ENCODE peak calls at places on chromosomes 16 and 17, in eight cellular contexts. H is Peyer's patch, Y is osteoblast, B is A549, M is adrenal gland, W is heart left ventricle, F is tibial nerve, J is breast epithelium. P is an unnamed sample.

GRCh38 chr17:74199306-74200092 is 4.0 kb upstream of the RPL38 start:
- DNase-seq in F (peak), M (peak), J (no peak), W (peak), H (peak), Y (peak), B (peak), P (no peak)

GRCh38 chr17:81414751-81415516 is 19.7 kb downstream of the BAHCC1 start:
- DNase-seq in F (no peak), H (no peak), M (no peak), J (no peak), Y (no peak), W (no peak), B (no peak), P (no peak)

GRCh38 chr16:57591086-57591869 is 37.2 kb upstream of the ADGRG1 start:
- DNase-seq in H (peak), B (peak), J (peak), M (peak), W (peak), Y (peak), F (peak), P (peak)

GRCh38 chr17:7881655-7882054 is 6.9 kb upstream of the CHD3 start:
- DNase-seq in H (peak), M (peak), Y (no peak), B (no peak), W (peak), J (no peak), F (no peak), P (no peak)

GRCh38 chr17:404703-405102 is 52.1 kb upstream of the RPH3AL start:
- DNase-seq in B (no peak), Y (peak), M (no peak), W (no peak), F (no peak), H (no peak), J (no peak), P (no peak)

GRCh38 chr16:30092373-30093010 is 768 bp upstream of the TBX6 start:
- DNase-seq in W (peak), F (peak), H (peak), Y (peak), B (peak), M (peak), J (no peak), P (peak)

GRCh38 chr16:84633622-84634021 is 14.7 kb upstream of the KLHL36 start:
- DNase-seq in M (peak), Y (no peak), F (peak), J (no peak), B (no peak), H (peak), W (peak), P (peak)

GRCh38 chr17:8700546-8700945 is 44.1 kb downstream of the CCDC42 start:
- DNase-seq in Y (peak), W (no peak), F (no peak), M (no peak), J (no peak), B (no peak), H (no peak), P (no peak)

GRCh38 chr17:28937044-28937729 is 14.1 kb downstream of the PHF12 start:
- DNase-seq in J (no peak), F (peak), B (no peak), M (no peak), W (no peak), Y (no peak), H (no peak), P (no peak)

GRCh38 chr17:71287246-71287828 is 833.5 kb upstream of the SOX9 start:
- DNase-seq in M (no peak), W (no peak), H (no peak), Y (peak), F (no peak), J (no peak), B (no peak), P (no peak)

GRCh38 chr16:4370570-4371480 is 823 bp upstream of the VASN start:
- DNase-seq in J (no peak), Y (peak), B (no peak), F (peak), W (peak), H (peak), M (peak), P (peak)

GRCh38 chr16:85479972-85480726 is 133.0 kb upstream of the GSE1 start:
- DNase-seq in J (no peak), B (peak), Y (no peak), M (peak), H (peak), F (no peak), W (no peak), P (no peak)

GRCh38 chr16:2769100-2769529 is 8.0 kb downstream of the ELOB start:
- DNase-seq in F (no peak), H (no peak), W (no peak), M (no peak), J (no peak), B (no peak), Y (peak), P (peak)

GRCh38 chr17:63998050-63998720 is at the start of gene PRR29:
- DNase-seq in J (peak), M (peak), Y (peak), W (peak), F (no peak), B (peak), H (peak), P (peak)

GRCh38 chr16:12739738-12740137 is 63.9 kb downstream of the CPPED1 start:
- DNase-seq in M (no peak), W (no peak), B (no peak), Y (no peak), F (no peak), H (no peak), J (no peak), P (no peak)

GRCh38 chr16:56814537-56815432 is 50.2 kb upstream of the SLC12A3 start:
- DNase-seq in J (no peak), H (no peak), Y (no peak), F (no peak), W (no peak), M (no peak), B (peak), P (no peak)

GRCh38 chr16:25372716-25373115 is 115.1 kb upstream of the ZKSCAN2 start:
- DNase-seq in W (no peak), Y (no peak), M (no peak), J (no peak), H (no peak), F (no peak), B (no peak), P (no peak)

GRCh38 chr17:33511670-33512069 is 218.6 kb upstream of the ASIC2 start:
- DNase-seq in F (no peak), H (no peak), M (no peak), Y (no peak), B (no peak), W (no peak), J (no peak), P (no peak)

GRCh38 chr17:32672701-32673100 is 185.9 kb downstream of the CDK5R1 start:
- DNase-seq in H (no peak), M (no peak), J (no peak), F (no peak), B (no peak), W (no peak), Y (no peak), P (no peak)

GRCh38 chr17:74892974-74893911 is at the start of gene FADS6:
- DNase-seq in H (peak), J (no peak), B (no peak), M (no peak), Y (peak), W (no peak), F (no peak), P (no peak)

GRCh38 chr17:27475070-27475673 is 18.9 kb downstream of the KSR1 start:
- DNase-seq in B (no peak), M (no peak), W (no peak), Y (no peak), J (no peak), H (no peak), F (no peak), P (no peak)

GRCh38 chr17:3710951-3711383 is 12.7 kb upstream of the HASPIN start:
- DNase-seq in B (no peak), Y (peak), F (no peak), J (no peak), H (peak), M (no peak), W (no peak), P (no peak)

GRCh38 chr17:61397086-61397842 is 2.4 kb upstream of the TBX2 start:
- DNase-seq in F (no peak), J (no peak), Y (peak), H (no peak), B (no peak), W (no peak), M (no peak), P (no peak)

GRCh38 chr16:799948-800833 is at the start of gene GNG13:
- DNase-seq in Y (no peak), F (no peak), B (no peak), M (no peak), J (no peak), H (no peak), W (no peak), P (no peak)

GRCh38 chr16:75320435-75320834 is 69.0 kb upstream of the BCAR1 start:
- DNase-seq in B (no peak), W (no peak), F (no peak), H (no peak), J (no peak), M (peak), Y (no peak), P (no peak)

GRCh38 chr16:67967956-67968439 is 439 bp downstream of the SLC12A4 start:
- DNase-seq in J (no peak), Y (peak), B (peak), H (no peak), M (peak), F (no peak), W (peak), P (peak)

GRCh38 chr16:84603115-84603816 is 14.6 kb downstream of the COTL1 start:
- DNase-seq in B (peak), F (peak), J (no peak), Y (peak), W (peak), M (peak), H (peak), P (peak)

GRCh38 chr17:35747540-35748017 is 5.5 kb downstream of the GAS2L2 start:
- DNase-seq in W (peak), F (peak), M (peak), J (peak), B (peak), Y (peak), H (peak), P (peak)

GRCh38 chr16:71482569-71482968 is 6.6 kb downstream of the ZNF19 start:
- DNase-seq in W (no peak), M (no peak), B (no peak), H (no peak), F (no peak), Y (no peak), J (no peak), P (no peak)

GRCh38 chr16:82633964-82634600 is 7.3 kb downstream of the CDH13 start:
- DNase-seq in B (no peak), Y (peak), W (peak), F (no peak), M (no peak), J (no peak), H (no peak), P (no peak)

GRCh38 chr17:60135160-60135950 is 14.4 kb upstream of the CA4 start:
- DNase-seq in W (peak), M (peak), F (peak), H (peak), J (peak), B (peak), Y (peak), P (peak)

GRCh38 chr17:42411905-42412679 is 11.0 kb downstream of the CAVIN1 start:
- DNase-seq in Y (peak), W (no peak), B (no peak), M (no peak), J (no peak), H (no peak), F (no peak), P (no peak)

GRCh38 chr17:71208111-71208704 is 912.6 kb upstream of the SOX9 start:
- DNase-seq in B (no peak), M (no peak), W (no peak), Y (no peak), F (no peak), J (no peak), H (no peak), P (no peak)

GRCh38 chr17:80331820-80332219 is 71.2 kb downstream of the RNF213 start:
- DNase-seq in M (no peak), B (no peak), J (no peak), H (no peak), W (no peak), Y (no peak), F (no peak), P (no peak)
- H3K27ac ChIP-seq in M (no peak), B (no peak), J (no peak), H (no peak), W (no peak), Y (no peak), F (no peak), P (no peak)

GRCh38 chr17:5043524-5043923 is 8.3 kb upstream of the SLC52A1 start:
- DNase-seq in H (no peak), W (no peak), M (no peak), J (no peak), F (no peak), B (no peak), Y (no peak), P (no peak)

GRCh38 chr17:5045496-5045895 is 10.3 kb upstream of the SLC52A1 start:
- DNase-seq in M (no peak), F (no peak), W (no peak), J (no peak), H (no peak), Y (no peak), B (no peak), P (no peak)

GRCh38 chr17:5047446-5047845 is 12.2 kb upstream of the SLC52A1 start:
- DNase-seq in M (no peak), J (no peak), F (no peak), B (no peak), W (no peak), Y (no peak), H (no peak), P (no peak)

GRCh38 chr17:5044630-5045029 is 9.4 kb upstream of the SLC52A1 start:
- DNase-seq in M (no peak), J (no peak), H (peak), F (no peak), B (no peak), Y (no peak), W (no peak), P (no peak)

GRCh38 chr17:5042152-5043022 is 7.2 kb upstream of the SLC52A1 start:
- DNase-seq in W (no peak), M (no peak), Y (no peak), F (no peak), B (no peak), H (peak), J (no peak), P (no peak)
- H3K27ac ChIP-seq in W (no peak), M (no peak), Y (no peak), F (no peak), B (no peak), H (peak), J (no peak), P (no peak)

DNA sequence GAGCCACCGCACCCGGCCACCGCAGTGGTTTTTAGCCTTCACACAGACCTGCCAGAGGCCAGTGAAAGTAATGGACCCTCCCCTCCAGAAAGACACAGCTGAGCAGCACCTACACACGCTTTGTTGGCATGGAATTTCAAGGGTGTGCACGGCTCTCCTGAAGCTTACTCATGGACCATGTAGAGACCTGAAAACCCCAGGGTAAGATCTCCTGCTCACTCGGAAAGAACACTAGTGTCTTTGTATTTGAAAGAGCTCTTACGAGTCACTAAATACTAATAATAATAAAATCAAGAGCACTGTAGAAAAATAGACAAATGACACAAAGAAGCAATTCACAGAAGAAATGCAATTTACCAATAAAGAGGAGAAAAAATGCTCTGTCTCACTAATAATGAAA is 20.0 kb downstream of the SLC43A2 start:
- DNase-seq in W (no peak), F (no peak), B (no peak), Y (no peak), M (no peak), H (no peak), J (no peak), P (no peak)
- H3K27ac ChIP-seq in W (no peak), F (peak), B (no peak), Y (no peak), M (no peak), H (no peak), J (no peak), P (no peak)

GRCh38 chr17:30824002-30824355 is 513 bp downstream of the CRLF3 start:
- DNase-seq in F (no peak), J (no peak), H (no peak), M (no peak), Y (peak), W (no peak), B (peak), P (peak)

GRCh38 chr17:30827082-30827481 is 2.6 kb upstream of the CRLF3 start:
- DNase-seq in M (no peak), H (no peak), J (no peak), W (no peak), F (no peak), Y (no peak), B (no peak), P (no peak)

GRCh38 chr17:30823425-30823824 is 1.1 kb downstream of the CRLF3 start:
- DNase-seq in Y (no peak), F (no peak), M (no peak), H (no peak), B (no peak), J (no peak), W (no peak), P (no peak)

GRCh38 chr17:30821751-30822723 is 2.5 kb downstream of the CRLF3 start:
- DNase-seq in H (no peak), W (no peak), B (no peak), F (no peak), J (no peak), Y (no peak), M (no peak), P (no peak)

GRCh38 chr17:30824356-30825145 is at the start of gene CRLF3:
- DNase-seq in H (peak), M (peak), B (peak), F (peak), J (peak), Y (peak), W (peak), P (peak)
- H3K27ac ChIP-seq in H (peak), M (no peak), B (peak), F (peak), J (peak), Y (peak), W (no peak), P (no peak)

DNA sequence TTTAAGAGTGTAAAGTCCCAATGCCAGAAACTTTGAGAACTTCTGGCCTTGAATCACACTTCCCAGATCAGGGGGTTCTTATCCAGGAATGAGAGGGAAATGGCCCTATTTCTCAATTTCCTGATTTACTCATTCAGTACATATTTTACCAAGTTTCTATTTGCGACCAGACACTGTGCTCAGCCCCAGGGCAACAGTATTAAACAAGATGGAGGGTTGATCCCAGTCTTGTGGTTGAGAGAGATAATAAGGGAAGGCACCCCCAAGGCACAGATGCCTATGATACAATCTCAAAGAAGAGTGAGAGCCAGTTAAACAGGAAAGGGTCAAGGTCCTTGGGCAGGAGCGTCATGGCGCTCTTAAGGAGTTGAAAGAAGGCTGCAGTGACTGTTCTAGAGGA is 444.2 kb downstream of the HS3ST3B1 start:
- DNase-seq in W (no peak), J (no peak), F (no peak), B (no peak), M (no peak), Y (no peak), H (no peak), P (no peak)
- H3K27ac ChIP-seq in W (no peak), J (no peak), F (no peak), B (peak), M (no peak), Y (peak), H (no peak), P (no peak)

GRCh38 chr17:68565656-68566055 is 35.5 kb downstream of the FAM20A start:
- DNase-seq in J (no peak), W (no peak), M (no peak), Y (no peak), B (no peak), F (no peak), H (no peak), P (no peak)

GRCh38 chr17:68567581-68567980 is 33.6 kb downstream of the FAM20A start:
- DNase-seq in Y (no peak), F (no peak), J (no peak), H (no peak), M (no peak), W (no peak), B (no peak), P (no peak)

GRCh38 chr17:68568581-68568980 is 32.6 kb downstream of the FAM20A start:
- DNase-seq in Y (no peak), H (no peak), J (no peak), W (no peak), F (no peak), B (no peak), M (no peak), P (no peak)

GRCh38 chr17:68566145-68566738 is 34.9 kb downstream of the FAM20A start:
- DNase-seq in M (no peak), J (no peak), F (no peak), B (no peak), W (no peak), Y (no peak), H (no peak), P (no peak)

DNA sequence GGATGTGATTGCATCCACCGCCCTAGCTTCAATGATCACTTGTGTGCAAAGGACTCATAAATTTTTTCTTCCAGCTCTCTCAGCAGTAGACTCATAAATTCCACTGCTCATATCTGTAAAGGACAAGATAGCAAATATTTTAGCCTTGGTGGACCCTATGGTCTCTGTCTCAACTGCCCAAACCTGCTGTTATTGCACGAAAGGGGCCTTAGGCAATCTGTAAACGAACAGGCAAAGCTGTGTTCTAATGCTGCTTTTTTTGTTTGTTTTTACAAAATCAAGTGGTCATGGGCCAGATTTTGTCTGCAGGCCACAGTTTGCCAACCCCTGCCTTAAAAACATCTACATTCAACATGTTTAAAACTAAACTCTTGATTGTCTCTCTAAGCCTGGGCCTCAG is 34.1 kb downstream of the FAM20A start:
- DNase-seq in F (no peak), B (no peak), Y (no peak), M (no peak), J (no peak), W (no peak), H (no peak), P (no peak)
- H3K27ac ChIP-seq in F (no peak), B (no peak), Y (no peak), M (no peak), J (peak), W (no peak), H (no peak), P (no peak)

DNA sequence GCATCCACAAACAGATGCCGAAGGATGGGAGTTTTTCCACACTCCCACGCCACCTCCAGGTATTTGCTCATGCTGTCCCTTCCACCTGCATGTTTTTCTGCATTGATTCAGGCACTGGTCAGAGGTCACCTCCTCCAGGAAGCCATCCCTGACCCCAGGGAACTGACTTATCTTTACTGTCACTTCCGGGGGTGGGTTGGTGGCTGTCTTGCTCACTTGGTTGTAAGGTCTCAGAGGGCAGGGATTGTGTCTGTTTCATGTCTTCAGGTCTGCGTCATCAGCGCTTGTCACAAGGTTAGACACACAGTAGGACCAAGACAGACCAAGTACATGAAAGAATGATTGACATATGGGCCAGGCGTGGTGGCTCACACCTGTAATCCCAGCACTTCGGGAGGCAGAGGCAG is 1.9 kb upstream of the IL4R start:
- DNase-seq in W (no peak), F (no peak), Y (no peak), J (no peak), M (no peak), H (no peak), B (no peak), P (no peak)
- H3K27ac ChIP-seq in W (no peak), F (no peak), Y (no peak), J (no peak), M (no peak), H (no peak), B (peak), P (no peak)